ENCODE peak calls at places on chromosomes 12 and 14, in ten cellular contexts. M is fibroblast of lung, N is hepatocyte, C is heart left ventricle, A is A549, L is HepG2, E is suprapubic skin, K is ovary, S is tibial artery, V is A673. Y is an unnamed sample.
A peak's percentile ranks its signal among the peaks of the same experiment; 100 is the strongest.

GRCh38 chr14:24911324-24912095 is 138.4 kb downstream of the STXBP6 start:
- DNase-seq in M (peak; percentile 77), N (peak; percentile 54), C (no peak), A (peak; percentile 4), L (no peak), E (no peak), K (no peak), S (no peak), V (peak; percentile 43), Y (no peak)

GRCh38 chr14:72742682-72743195 is 151.2 kb downstream of the DPF3 start:
- DNase-seq in M (no peak), N (no peak), C (peak; percentile 8), A (no peak), L (no peak), E (no peak), K (no peak), S (no peak), V (no peak), Y (no peak)

GRCh38 chr12:63212316-63212715 is 61.3 kb upstream of the AVPR1A start:
- DNase-seq in M (no peak), N (no peak), C (no peak), A (no peak), L (no peak), E (no peak), K (no peak), S (no peak), V (no peak), Y (no peak)

GRCh38 chr12:106078358-106079025 is 60.3 kb downstream of the NUAK1 start:
- DNase-seq in M (peak; percentile 92), N (no peak), C (peak; percentile 76), A (peak; percentile 59), L (no peak), E (peak; percentile 57), K (no peak), S (peak; percentile 82), V (no peak), Y (no peak)

GRCh38 chr12:92108651-92109050 is 37.0 kb downstream of the BTG1 start:
- DNase-seq in M (peak; percentile 45), N (peak; percentile 10), C (no peak), A (peak; percentile 42), L (no peak), E (no peak), K (peak; percentile 39), S (no peak), V (peak; percentile 79), Y (no peak)

GRCh38 chr14:50961606-50962259 is 17.4 kb upstream of the PYGL start:
- DNase-seq in M (peak; percentile 95), N (peak; percentile 30), C (no peak), A (peak; percentile 78), L (no peak), E (no peak), K (no peak), S (no peak), V (peak; percentile 83), Y (no peak)

GRCh38 chr14:49939884-49940510 is 47.1 kb downstream of the ARF6 start:
- DNase-seq in M (peak; percentile 57), N (no peak), C (no peak), A (no peak), L (no peak), E (no peak), K (no peak), S (peak; percentile 4), V (peak; percentile 39), Y (no peak)

GRCh38 chr12:50174971-50175715 is 8.0 kb upstream of the CERS5 start:
- DNase-seq in M (peak; percentile 73), N (peak; percentile 83), C (no peak), A (peak; percentile 81), L (peak; percentile 62), E (no peak), K (no peak), S (no peak), V (peak; percentile 86), Y (peak; percentile 80)

GRCh38 chr12:30047499-30048262 is 263.9 kb upstream of the TMTC1 start:
- DNase-seq in M (peak; percentile 74), N (no peak), C (no peak), A (no peak), L (no peak), E (no peak), K (no peak), S (no peak), V (peak; percentile 83), Y (no peak)

GRCh38 chr14:102225936-102226335 is 79.0 kb downstream of the MOK start:
- DNase-seq in M (no peak), N (no peak), C (no peak), A (no peak), L (no peak), E (no peak), K (no peak), S (no peak), V (no peak), Y (no peak)

GRCh38 chr14:29005647-29006046 is 239.1 kb downstream of the FOXG1 start:
- DNase-seq in M (no peak), N (no peak), C (no peak), A (no peak), L (no peak), E (no peak), K (no peak), S (no peak), V (no peak), Y (no peak)

GRCh38 chr14:65495196-65495595 is 82.7 kb downstream of the FUT8 start:
- DNase-seq in M (peak; percentile 64), N (no peak), C (no peak), A (no peak), L (no peak), E (no peak), K (no peak), S (no peak), V (no peak), Y (no peak)

GRCh38 chr14:23551266-23552028 is at the start of gene ZFHX2:
- DNase-seq in M (peak; percentile 58), N (peak; percentile 86), C (peak; percentile 84), A (peak; percentile 66), L (peak; percentile 92), E (no peak), K (peak; percentile 58), S (peak; percentile 79), V (peak; percentile 88), Y (peak; percentile 80)

GRCh38 chr14:104393898-104394605 is 185.5 kb upstream of the C14orf180 start:
- DNase-seq in M (no peak), N (peak; percentile 71), C (peak; percentile 84), A (no peak), L (no peak), E (peak; percentile 78), K (peak; percentile 7), S (peak; percentile 64), V (no peak), Y (no peak)

GRCh38 chr14:89004195-89004594 is 179.7 kb downstream of the TTC8 start:
- DNase-seq in M (peak; percentile 45), N (peak; percentile 46), C (no peak), A (no peak), L (no peak), E (no peak), K (no peak), S (no peak), V (no peak), Y (no peak)

GRCh38 chr14:99476864-99477263 is 3.8 kb downstream of the SETD3 start:
- DNase-seq in M (peak; percentile 11), N (no peak), C (no peak), A (no peak), L (no peak), E (no peak), K (no peak), S (no peak), V (no peak), Y (no peak)

GRCh38 chr12:56188116-56188785 is 1.0 kb downstream of the SMARCC2 start:
- DNase-seq in M (no peak), N (no peak), C (no peak), A (no peak), L (no peak), E (no peak), K (no peak), S (no peak), V (no peak), Y (no peak)

DNA sequence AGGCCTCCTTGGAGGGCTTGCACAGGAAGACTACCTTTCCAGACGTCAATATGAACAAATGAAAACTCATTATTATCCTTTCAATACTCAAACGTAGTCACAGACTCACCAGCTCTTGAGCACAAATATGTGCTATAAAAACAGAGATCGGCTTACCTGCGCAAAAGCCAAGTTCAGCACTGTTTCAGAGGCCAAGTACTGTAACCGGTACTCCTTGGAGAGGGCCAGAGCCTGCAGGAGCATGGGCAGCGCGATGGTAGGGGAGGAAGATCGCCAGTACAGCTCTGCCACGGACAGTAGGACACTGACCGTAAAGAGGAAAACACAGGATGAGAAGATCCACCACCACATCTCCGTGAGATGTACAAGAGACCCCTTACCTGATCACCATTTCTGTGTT is 21.6 kb upstream of the CAMKK2 start:
- DNase-seq in M (no peak), N (no peak), C (no peak), A (no peak), L (no peak), E (no peak), K (no peak), S (no peak), V (no peak), Y (no peak)
- TF ChIP-seq CTCF in M (no peak), N (no peak), C (no peak), A (no peak), L (no peak), E (no peak), K (no peak), S (no peak), V (no peak), Y (no peak)

GRCh38 chr12:46263140-46264017 is 5.5 kb downstream of the SLC38A1 start:
- DNase-seq in M (no peak), N (no peak), C (no peak), A (no peak), L (no peak), E (no peak), K (no peak), S (no peak), V (no peak), Y (no peak)
- H3K4me1 ChIP-seq in M (peaks cover 8% of the 10 kb centered on the region), N (peaks cover 55% of the 10 kb centered on the region), C (peaks cover 15% of the 10 kb centered on the region), A (peaks cover 73% of the 10 kb centered on the region), L (peaks cover 83% of the 10 kb centered on the region), E (peaks cover 57% of the 10 kb centered on the region), K (peaks cover 4% of the 10 kb centered on the region), S (peaks cover 69% of the 10 kb centered on the region), V (peaks cover 27% of the 10 kb centered on the region), Y (peaks cover 79% of the 10 kb centered on the region)

GRCh38 chr12:133058203-133059125 is 21.2 kb downstream of the ZNF84 start:
- DNase-seq in M (no peak), N (no peak), C (no peak), A (peak; percentile 34), L (no peak), E (no peak), K (no peak), S (no peak), V (no peak), Y (no peak)
- H3K9me3 ChIP-seq in M (peaks cover 16% of the 10 kb centered on the region), N (peaks cover 93% of the 10 kb centered on the region), C (peaks cover 100% of the 10 kb centered on the region), A (peaks cover 100% of the 10 kb centered on the region), L (peaks cover 86% of the 10 kb centered on the region), E (peaks cover 82% of the 10 kb centered on the region), K (peaks cover 30% of the 10 kb centered on the region), S (peaks cover 100% of the 10 kb centered on the region), V (peaks cover 89% of the 10 kb centered on the region), Y (peaks cover 86% of the 10 kb centered on the region)

GRCh38 chr14:76408877-76409276 is 32.9 kb downstream of the ESRRB start:
- DNase-seq in M (no peak), N (no peak), C (no peak), A (no peak), L (no peak), E (no peak), K (no peak), S (no peak), V (no peak), Y (no peak)

GRCh38 chr14:76407449-76408150 is 31.7 kb downstream of the ESRRB start:
- DNase-seq in M (no peak), N (no peak), C (no peak), A (no peak), L (no peak), E (no peak), K (no peak), S (no peak), V (no peak), Y (no peak)

GRCh38 chr14:76405627-76406026 is 29.7 kb downstream of the ESRRB start:
- DNase-seq in M (no peak), N (no peak), C (no peak), A (no peak), L (no peak), E (no peak), K (no peak), S (no peak), V (no peak), Y (no peak)
- TF ChIP-seq CTCF in M (no peak), N (no peak), C (no peak), A (no peak), L (no peak), E (no peak), K (no peak), S (no peak), V (no peak), Y (no peak)